ENCODE peak calls at places on chromosomes 4 and X, in eight cellular contexts. One of them, this sample, is unnamed. For H3K27me3, the result is how much of the 10 kb centered on the place peaks cover.

GRCh38 chr4:125750399-125750798 is 435.6 kb downstream of the FAT4 start:
- DNase-seq in adipocyte: no peak
- DNase-seq in IMR-90: peak
- DNase-seq in K562: no peak
- DNase-seq in mesenchymal stem cell: no peak
- DNase-seq in SK-N-SH: no peak
- DNase-seq in neuronal stem cell: no peak
- DNase-seq in astrocyte: no peak
- DNase-seq in this sample: no peak

GRCh38 chrX:98605941-98606340 is 1722.2 kb downstream of the RPA4 start:
- DNase-seq in adipocyte: no peak
- DNase-seq in IMR-90: no peak
- DNase-seq in K562: no peak
- DNase-seq in mesenchymal stem cell: no peak
- DNase-seq in SK-N-SH: no peak
- DNase-seq in neuronal stem cell: no peak
- DNase-seq in astrocyte: no peak
- DNase-seq in this sample: no peak

GRCh38 chr4:87133183-87133582 is 87.2 kb downstream of the KLHL8 start:
- DNase-seq in adipocyte: no peak
- DNase-seq in IMR-90: no peak
- DNase-seq in K562: no peak
- DNase-seq in mesenchymal stem cell: no peak
- DNase-seq in SK-N-SH: no peak
- DNase-seq in neuronal stem cell: no peak
- DNase-seq in astrocyte: no peak
- DNase-seq in this sample: no peak

GRCh38 chr4:18322111-18322510 is 300.6 kb upstream of the LCORL start:
- DNase-seq in adipocyte: no peak
- DNase-seq in IMR-90: no peak
- DNase-seq in K562: no peak
- DNase-seq in mesenchymal stem cell: no peak
- DNase-seq in SK-N-SH: no peak
- DNase-seq in neuronal stem cell: no peak
- DNase-seq in astrocyte: no peak
- DNase-seq in this sample: no peak

GRCh38 chr4:169062861-169063197 is 52.8 kb upstream of the CBR4 start:
- DNase-seq in adipocyte: no peak
- DNase-seq in IMR-90: peak
- DNase-seq in K562: no peak
- DNase-seq in mesenchymal stem cell: no peak
- DNase-seq in SK-N-SH: no peak
- DNase-seq in neuronal stem cell: no peak
- DNase-seq in astrocyte: no peak
- DNase-seq in this sample: no peak

GRCh38 chrX:1433646-1434357 is 18.9 kb downstream of the ASMTL start:
- DNase-seq in adipocyte: no peak
- DNase-seq in IMR-90: no peak
- DNase-seq in K562: no peak
- DNase-seq in mesenchymal stem cell: no peak
- DNase-seq in SK-N-SH: no peak
- DNase-seq in neuronal stem cell: no peak
- DNase-seq in astrocyte: no peak
- DNase-seq in this sample: no peak

GRCh38 chrX:96407501-96407900 is 277.1 kb upstream of the DIAPH2 start:
- DNase-seq in adipocyte: peak
- DNase-seq in IMR-90: peak
- DNase-seq in K562: no peak
- DNase-seq in mesenchymal stem cell: peak
- DNase-seq in SK-N-SH: no peak
- DNase-seq in neuronal stem cell: no peak
- DNase-seq in astrocyte: peak
- DNase-seq in this sample: peak

GRCh38 chr4:84579410-84579791 is 3.5 kb upstream of the CDS1 start:
- DNase-seq in adipocyte: no peak
- DNase-seq in IMR-90: no peak
- DNase-seq in K562: no peak
- DNase-seq in mesenchymal stem cell: no peak
- DNase-seq in SK-N-SH: no peak
- DNase-seq in neuronal stem cell: no peak
- DNase-seq in astrocyte: no peak
- DNase-seq in this sample: no peak

GRCh38 chr4:82842593-82842992 is 44.0 kb upstream of the SCD5 start:
- DNase-seq in adipocyte: peak
- DNase-seq in IMR-90: peak
- DNase-seq in K562: peak
- DNase-seq in mesenchymal stem cell: peak
- DNase-seq in SK-N-SH: peak
- DNase-seq in neuronal stem cell: no peak
- DNase-seq in astrocyte: no peak
- DNase-seq in this sample: no peak

GRCh38 chr4:159937595-159937994 is 834.7 kb downstream of the RAPGEF2 start:
- DNase-seq in adipocyte: no peak
- DNase-seq in IMR-90: no peak
- DNase-seq in K562: no peak
- DNase-seq in mesenchymal stem cell: no peak
- DNase-seq in SK-N-SH: no peak
- DNase-seq in neuronal stem cell: no peak
- DNase-seq in astrocyte: no peak
- DNase-seq in this sample: peak

GRCh38 chr4:76585897-76586360 is 150.9 kb downstream of the SHROOM3 start:
- DNase-seq in adipocyte: peak
- DNase-seq in IMR-90: no peak
- DNase-seq in K562: peak
- DNase-seq in mesenchymal stem cell: peak
- DNase-seq in SK-N-SH: no peak
- DNase-seq in neuronal stem cell: peak
- DNase-seq in astrocyte: peak
- DNase-seq in this sample: peak

GRCh38 chrX:133670394-133670793 is 255.1 kb upstream of the GPC4 start:
- DNase-seq in adipocyte: peak
- DNase-seq in IMR-90: peak
- DNase-seq in K562: peak
- DNase-seq in mesenchymal stem cell: peak
- DNase-seq in SK-N-SH: peak
- DNase-seq in neuronal stem cell: peak
- DNase-seq in astrocyte: peak
- DNase-seq in this sample: peak

GRCh38 chrX:69988955-69989394 is 60.8 kb downstream of the AWAT2 start:
- DNase-seq in adipocyte: no peak
- DNase-seq in IMR-90: no peak
- DNase-seq in K562: no peak
- DNase-seq in mesenchymal stem cell: no peak
- DNase-seq in SK-N-SH: no peak
- DNase-seq in neuronal stem cell: no peak
- DNase-seq in astrocyte: no peak
- DNase-seq in this sample: no peak

GRCh38 chr4:88280228-88280795 is 4.0 kb downstream of the PPM1K start:
- DNase-seq in adipocyte: no peak
- DNase-seq in IMR-90: no peak
- DNase-seq in K562: no peak
- DNase-seq in mesenchymal stem cell: no peak
- DNase-seq in SK-N-SH: no peak
- DNase-seq in neuronal stem cell: no peak
- DNase-seq in astrocyte: no peak
- DNase-seq in this sample: no peak

GRCh38 chrX:139194571-139195280 is 335.8 kb upstream of the F9 start:
- DNase-seq in adipocyte: no peak
- DNase-seq in IMR-90: no peak
- DNase-seq in K562: peak
- DNase-seq in mesenchymal stem cell: no peak
- DNase-seq in SK-N-SH: no peak
- DNase-seq in neuronal stem cell: no peak
- DNase-seq in astrocyte: peak
- DNase-seq in this sample: peak

GRCh38 chrX:143472334-143472938 is 44.8 kb downstream of the SPANXN3 start:
- DNase-seq in adipocyte: no peak
- DNase-seq in IMR-90: no peak
- DNase-seq in K562: no peak
- DNase-seq in mesenchymal stem cell: no peak
- DNase-seq in SK-N-SH: no peak
- DNase-seq in neuronal stem cell: no peak
- DNase-seq in astrocyte: no peak
- DNase-seq in this sample: no peak

GRCh38 chrX:1325515-1326116 is 11.0 kb upstream of the IL3RA start:
- DNase-seq in adipocyte: no peak
- DNase-seq in IMR-90: no peak
- DNase-seq in K562: no peak
- DNase-seq in mesenchymal stem cell: no peak
- DNase-seq in SK-N-SH: no peak
- DNase-seq in neuronal stem cell: no peak
- DNase-seq in astrocyte: no peak
- DNase-seq in this sample: no peak

GRCh38 chr4:149140841-149141240 is 674.8 kb downstream of the IQCM start:
- DNase-seq in adipocyte: peak
- DNase-seq in IMR-90: peak
- DNase-seq in K562: no peak
- DNase-seq in mesenchymal stem cell: no peak
- DNase-seq in SK-N-SH: no peak
- DNase-seq in neuronal stem cell: no peak
- DNase-seq in astrocyte: no peak
- DNase-seq in this sample: peak

GRCh38 chrX:139725720-139726119 is 17.8 kb upstream of the MCF2 start:
- DNase-seq in adipocyte: no peak
- DNase-seq in IMR-90: no peak
- DNase-seq in K562: no peak
- DNase-seq in mesenchymal stem cell: no peak
- DNase-seq in SK-N-SH: no peak
- DNase-seq in neuronal stem cell: no peak
- DNase-seq in astrocyte: no peak
- DNase-seq in this sample: no peak

GRCh38 chrX:71128166-71128833 is 9.9 kb downstream of the MED12 start:
- DNase-seq in adipocyte: peak
- DNase-seq in IMR-90: peak
- DNase-seq in K562: no peak
- DNase-seq in mesenchymal stem cell: peak
- DNase-seq in SK-N-SH: no peak
- DNase-seq in neuronal stem cell: no peak
- DNase-seq in astrocyte: peak
- DNase-seq in this sample: peak

GRCh38 chrX:141975839-141976238 is 72.1 kb downstream of the MAGEC1 start:
- DNase-seq in adipocyte: no peak
- DNase-seq in IMR-90: no peak
- DNase-seq in K562: no peak
- DNase-seq in mesenchymal stem cell: no peak
- DNase-seq in SK-N-SH: no peak
- DNase-seq in neuronal stem cell: no peak
- DNase-seq in astrocyte: no peak
- DNase-seq in this sample: no peak

GRCh38 chrX:132491191-132491590 is 2.4 kb upstream of the MBNL3 start:
- DNase-seq in adipocyte: no peak
- DNase-seq in IMR-90: no peak
- DNase-seq in K562: no peak
- DNase-seq in mesenchymal stem cell: no peak
- DNase-seq in SK-N-SH: no peak
- DNase-seq in neuronal stem cell: no peak
- DNase-seq in astrocyte: no peak
- DNase-seq in this sample: no peak

GRCh38 chrX:11328134-11328533 is 34.9 kb downstream of the AMELX start:
- DNase-seq in adipocyte: no peak
- DNase-seq in IMR-90: no peak
- DNase-seq in K562: no peak
- DNase-seq in mesenchymal stem cell: no peak
- DNase-seq in SK-N-SH: no peak
- DNase-seq in neuronal stem cell: no peak
- DNase-seq in astrocyte: no peak
- DNase-seq in this sample: no peak
- H3K27me3 ChIP-seq in adipocyte: under half
- H3K27me3 ChIP-seq in IMR-90: under half
- H3K27me3 ChIP-seq in K562: under half
- H3K27me3 ChIP-seq in mesenchymal stem cell: under half
- H3K27me3 ChIP-seq in SK-N-SH: under half
- H3K27me3 ChIP-seq in neuronal stem cell: under half
- H3K27me3 ChIP-seq in astrocyte: under half
- H3K27me3 ChIP-seq in this sample: under half

DNA sequence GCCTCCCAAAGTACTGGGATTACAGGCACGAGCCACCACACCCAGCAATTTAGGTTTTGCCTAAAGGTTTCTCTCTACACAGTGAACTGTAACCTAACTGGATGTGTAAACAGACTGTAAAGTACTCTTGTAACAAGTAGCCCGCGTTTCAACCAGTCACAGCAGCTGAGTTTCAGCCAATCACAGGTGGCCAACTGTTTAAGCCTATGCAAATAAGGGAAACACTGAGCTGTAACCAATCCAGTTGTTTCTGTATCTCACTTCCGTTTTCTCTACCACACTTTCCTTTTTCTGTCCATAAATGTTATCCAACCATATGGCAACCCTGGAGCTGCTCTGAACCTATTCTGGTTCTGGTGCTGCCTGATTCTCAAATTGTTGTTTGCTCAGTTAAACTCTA is 59.9 kb downstream of the DIPK2B start:
- DNase-seq in adipocyte: no peak
- DNase-seq in IMR-90: no peak
- DNase-seq in K562: no peak
- DNase-seq in mesenchymal stem cell: no peak
- DNase-seq in SK-N-SH: no peak
- DNase-seq in neuronal stem cell: no peak
- DNase-seq in astrocyte: no peak
- DNase-seq in this sample: no peak
- H3K9ac ChIP-seq in adipocyte: no peak
- H3K9ac ChIP-seq in IMR-90: no peak
- H3K9ac ChIP-seq in K562: no peak
- H3K9ac ChIP-seq in mesenchymal stem cell: no peak
- H3K9ac ChIP-seq in SK-N-SH: no peak
- H3K9ac ChIP-seq in neuronal stem cell: no peak
- H3K9ac ChIP-seq in astrocyte: no peak
- H3K9ac ChIP-seq in this sample: no peak

GRCh38 chr4:188682321-188682720 is 543.1 kb downstream of the TRIML1 start:
- DNase-seq in adipocyte: no peak
- DNase-seq in IMR-90: no peak
- DNase-seq in K562: no peak
- DNase-seq in mesenchymal stem cell: no peak
- DNase-seq in SK-N-SH: no peak
- DNase-seq in neuronal stem cell: no peak
- DNase-seq in astrocyte: no peak
- DNase-seq in this sample: no peak

GRCh38 chr4:188680667-188681063 is 541.4 kb downstream of the TRIML1 start:
- DNase-seq in adipocyte: no peak
- DNase-seq in IMR-90: no peak
- DNase-seq in K562: no peak
- DNase-seq in mesenchymal stem cell: no peak
- DNase-seq in SK-N-SH: no peak
- DNase-seq in neuronal stem cell: no peak
- DNase-seq in astrocyte: no peak
- DNase-seq in this sample: no peak

GRCh38 chr4:188680004-188680666 is 540.9 kb downstream of the TRIML1 start:
- DNase-seq in adipocyte: no peak
- DNase-seq in IMR-90: no peak
- DNase-seq in K562: no peak
- DNase-seq in mesenchymal stem cell: no peak
- DNase-seq in SK-N-SH: no peak
- DNase-seq in neuronal stem cell: no peak
- DNase-seq in astrocyte: no peak
- DNase-seq in this sample: no peak
- H3K27me3 ChIP-seq in adipocyte: under half
- H3K27me3 ChIP-seq in IMR-90: under half
- H3K27me3 ChIP-seq in K562: under half
- H3K27me3 ChIP-seq in mesenchymal stem cell: under half
- H3K27me3 ChIP-seq in SK-N-SH: under half
- H3K27me3 ChIP-seq in neuronal stem cell: under half
- H3K27me3 ChIP-seq in astrocyte: under half
- H3K27me3 ChIP-seq in this sample: under half

GRCh38 chr4:109303141-109303499 is 662 bp upstream of the COL25A1 start:
- DNase-seq in adipocyte: peak
- DNase-seq in IMR-90: no peak
- DNase-seq in K562: no peak
- DNase-seq in mesenchymal stem cell: peak
- DNase-seq in SK-N-SH: no peak
- DNase-seq in neuronal stem cell: no peak
- DNase-seq in astrocyte: peak
- DNase-seq in this sample: peak
- H3K9ac ChIP-seq in adipocyte: no peak
- H3K9ac ChIP-seq in IMR-90: no peak
- H3K9ac ChIP-seq in K562: no peak
- H3K9ac ChIP-seq in mesenchymal stem cell: peak
- H3K9ac ChIP-seq in SK-N-SH: no peak
- H3K9ac ChIP-seq in neuronal stem cell: no peak
- H3K9ac ChIP-seq in astrocyte: peak
- H3K9ac ChIP-seq in this sample: no peak